ENCODE peak calls at places on chromosomes 2 and 18, in five cellular contexts. C, B, G, F and I are unnamed samples.

GRCh38 chr2:236558999-236559978 is 10.3 kb upstream of the ACKR3 start:
- DNase-seq in G (no peak), F (no peak), B (no peak), C (no peak), I (no peak)

GRCh38 chr18:39770399-39770798 is 2184.6 kb upstream of the PIK3C3 start:
- DNase-seq in C (no peak), G (no peak), F (no peak), B (no peak), I (no peak)

GRCh38 chr2:13522917-13523821 is 806.4 kb downstream of the TRIB2 start:
- DNase-seq in C (no peak), B (peak), G (no peak), F (no peak), I (no peak)

GRCh38 chr2:121898483-121898882 is 143.0 kb downstream of the TSN start:
- DNase-seq in F (no peak), G (no peak), B (peak), C (no peak), I (no peak)

GRCh38 chr2:187057466-187057865 is 208.5 kb upstream of the ZSWIM2 start:
- DNase-seq in G (no peak), F (no peak), C (no peak), B (no peak), I (no peak)

GRCh38 chr2:28271231-28271913 is 121.3 kb upstream of the FOSL2 start:
- DNase-seq in G (no peak), F (no peak), B (no peak), C (no peak), I (no peak)

GRCh38 chr18:37869051-37869450 is 303.5 kb upstream of the CELF4 start:
- DNase-seq in C (no peak), G (no peak), F (no peak), B (no peak), I (no peak)

GRCh38 chr2:240355962-240356361 is 79.5 kb upstream of the GPC1 start:
- DNase-seq in G (no peak), C (no peak), B (no peak), F (no peak), I (no peak)

GRCh38 chr2:43075054-43075593 is 151.3 kb downstream of the ZFP36L2 start:
- DNase-seq in F (no peak), B (peak), C (peak), G (no peak), I (no peak)

GRCh38 chr2:14256890-14257289 is 375.6 kb upstream of the LRATD1 start:
- DNase-seq in C (no peak), F (no peak), B (peak), G (no peak), I (no peak)

GRCh38 chr2:215598376-215598975 is 162.6 kb upstream of the FN1 start:
- DNase-seq in F (no peak), G (no peak), B (peak), C (no peak), I (no peak)

GRCh38 chr2:238019962-238020361 is 40.8 kb upstream of the SCLY start:
- DNase-seq in C (no peak), G (no peak), B (no peak), F (no peak), I (no peak)

GRCh38 chr2:160039166-160039903 is 23.1 kb downstream of the PLA2R1 start:
- DNase-seq in B (peak), F (no peak), C (no peak), G (no peak), I (no peak)

GRCh38 chr18:36381075-36381474 is 83.6 kb downstream of the FHOD3 start:
- DNase-seq in C (no peak), F (no peak), G (no peak), B (peak), I (no peak)

GRCh38 chr2:174280596-174280995 is 32.3 kb upstream of the OLA1 start:
- DNase-seq in G (no peak), B (no peak), F (no peak), C (no peak), I (no peak)

GRCh38 chr2:220279372-220279771 is 651.9 kb downstream of the SLC4A3 start:
- DNase-seq in G (no peak), B (peak), F (no peak), C (no peak), I (no peak)

GRCh38 chr18:48800479-48800876 is 150.3 kb downstream of the SMAD7 start:
- DNase-seq in F (no peak), B (no peak), C (peak), G (peak), I (no peak)

GRCh38 chr2:47907097-47907781 is 941 bp upstream of the FBXO11 start:
- DNase-seq in B (no peak), F (no peak), C (no peak), G (peak), I (peak)

GRCh38 chr2:105671156-105671555 is 73.6 kb upstream of the NCK2 start:
- DNase-seq in F (no peak), G (no peak), C (no peak), B (peak), I (no peak)

GRCh38 chr2:192072261-192072660 is 122.5 kb downstream of the TMEFF2 start:
- DNase-seq in C (no peak), F (no peak), B (no peak), G (no peak), I (peak)

GRCh38 chr2:172376505-172377125 is 50.8 kb upstream of the ITGA6 start:
- DNase-seq in F (no peak), C (no peak), G (no peak), B (no peak), I (no peak)

GRCh38 chr2:98559581-98559980 is 48.7 kb downstream of the COA5 start:
- DNase-seq in F (no peak), B (peak), G (no peak), C (no peak), I (no peak)

GRCh38 chr2:158464426-158465281 is 7.9 kb downstream of the PKP4 start:
- DNase-seq in B (peak), F (no peak), G (no peak), C (no peak), I (peak)

GRCh38 chr2:159209341-159210306 is 76.9 kb downstream of the WDSUB1 start:
- DNase-seq in B (no peak), C (peak), F (no peak), G (peak), I (peak)

GRCh38 chr2:132489150-132489549 is 72.5 kb downstream of the GPR39 start:
- DNase-seq in F (peak), G (no peak), B (no peak), C (no peak), I (no peak)

GRCh38 chr2:96907405-96908041 is 37.6 kb upstream of the SEMA4C start:
- DNase-seq in F (peak), B (peak), C (no peak), G (no peak), I (no peak)

GRCh38 chr18:50706199-50706598 is 113.6 kb downstream of the MRO start:
- DNase-seq in C (peak), F (no peak), B (no peak), G (no peak), I (no peak)

GRCh38 chr2:81495556-81495955 is 1191.0 kb upstream of the LRRTM1 start:
- DNase-seq in C (no peak), G (no peak), B (no peak), F (no peak), I (no peak)

GRCh38 chr2:173101687-173102086 is 26.0 kb downstream of the MAP3K20 start:
- DNase-seq in G (no peak), B (no peak), C (no peak), F (no peak), I (no peak)

GRCh38 chr2:42770288-42771131 is 6.6 kb upstream of the OXER1 start:
- DNase-seq in G (no peak), F (peak), B (peak), C (no peak), I (no peak)

DNA sequence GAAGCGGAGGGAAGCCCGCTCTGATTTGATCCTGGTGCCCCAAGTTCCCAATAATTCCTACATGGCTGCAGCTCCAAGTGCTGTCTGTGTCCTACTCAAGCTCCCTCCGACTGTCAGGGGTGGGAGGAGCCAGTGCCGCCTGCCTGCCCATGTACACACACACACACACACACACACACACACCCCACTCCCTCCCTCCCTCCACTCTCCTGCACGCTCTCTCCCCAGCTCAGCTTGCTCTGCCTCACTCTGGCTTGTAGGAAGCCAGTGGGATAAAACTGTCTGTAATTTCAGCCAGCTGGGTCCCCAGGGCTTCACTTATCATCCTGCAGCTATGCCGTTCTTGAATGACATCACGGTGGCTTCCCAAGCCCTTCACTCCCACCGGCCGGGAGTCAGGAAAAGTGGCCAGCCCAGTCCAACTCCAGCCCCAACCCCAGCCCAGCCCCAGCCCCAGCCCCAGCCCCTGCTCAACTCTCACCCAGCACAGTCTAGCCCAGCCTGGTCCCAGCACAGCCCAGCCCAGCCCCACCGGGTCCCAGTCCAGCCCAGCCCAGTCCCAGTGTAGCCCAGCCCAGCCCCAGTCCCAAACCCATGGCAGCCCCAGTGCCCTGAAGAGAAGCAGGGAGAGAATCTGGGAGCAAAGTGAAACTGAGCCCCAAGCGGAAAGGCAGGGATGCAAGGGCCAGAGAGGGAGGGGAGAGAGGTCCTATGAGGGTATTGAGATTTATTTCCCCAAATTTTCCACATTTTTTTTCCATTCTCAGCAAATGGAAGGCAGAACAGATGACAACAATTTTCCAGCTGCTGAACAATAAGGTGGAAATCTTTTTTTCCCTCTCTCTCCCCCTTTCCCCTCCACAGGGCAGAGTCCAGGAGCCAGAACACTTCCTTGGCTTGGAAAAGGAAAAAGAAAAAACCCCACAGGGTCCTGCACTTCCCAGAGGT is 144.0 kb downstream of the TNS1 start:
- DNase-seq in G (no peak), C (peak), B (peak), F (peak), I (no peak)
- H3K27ac ChIP-seq in G (no peak), C (no peak), B (peak), F (no peak), I (no peak)

GRCh38 chr2:233062946-233063268 is 2.8 kb downstream of the INPP5D start:
- DNase-seq in G (no peak), C (peak), B (no peak), F (no peak), I (no peak)

GRCh38 chr2:233061007-233061590 is 957 bp downstream of the INPP5D start:
- DNase-seq in B (no peak), F (no peak), C (peak), G (no peak), I (no peak)

GRCh38 chr2:233062447-233062842 is 2.3 kb downstream of the INPP5D start:
- DNase-seq in B (no peak), G (no peak), F (no peak), C (peak), I (no peak)

GRCh38 chr2:233060500-233061006 is 411 bp downstream of the INPP5D start:
- DNase-seq in G (no peak), B (no peak), F (no peak), C (no peak), I (no peak)

DNA sequence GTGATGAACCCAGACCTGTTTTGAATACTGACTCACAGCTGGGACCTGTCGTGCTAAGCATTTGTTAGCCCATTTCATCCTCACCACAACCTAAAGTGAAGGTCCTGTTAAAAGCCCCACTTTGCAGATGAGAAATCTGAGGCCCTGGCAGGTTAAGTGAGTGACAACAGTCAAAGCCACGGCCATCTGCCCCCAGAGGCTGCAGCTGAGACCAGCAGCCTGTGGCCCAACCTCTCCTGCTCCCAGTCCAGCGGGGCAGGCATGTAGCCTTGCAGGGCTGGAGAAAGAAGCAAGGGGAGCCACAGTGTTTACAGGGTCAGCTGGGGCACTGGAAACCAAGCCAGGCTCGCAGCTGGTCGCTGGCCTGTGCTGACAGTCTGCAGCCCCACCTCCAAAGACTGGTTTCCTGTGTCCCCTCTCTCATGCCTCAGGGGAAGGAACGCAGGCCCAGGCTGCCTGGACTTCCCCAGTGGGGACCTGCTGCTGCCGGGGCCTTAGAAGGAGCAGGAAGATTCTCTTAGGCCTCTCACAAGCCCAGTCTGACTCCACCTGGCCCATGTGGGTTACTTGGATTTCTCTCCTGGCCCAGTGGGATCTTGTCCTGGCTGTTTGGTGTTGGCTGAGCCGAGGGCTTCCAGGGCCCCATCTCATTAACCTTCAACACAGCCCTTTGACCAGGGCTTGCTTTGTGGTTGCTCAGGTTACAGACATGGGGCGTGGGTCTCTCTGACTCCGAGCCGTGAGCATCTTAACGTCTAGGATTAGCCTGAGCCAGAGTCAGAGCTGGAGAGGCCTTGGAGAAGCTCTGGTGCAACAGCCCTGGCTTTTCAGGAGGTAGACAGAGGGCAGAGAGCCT is 1.7 kb downstream of the INPP5D start:
- DNase-seq in F (no peak), G (no peak), B (no peak), C (peak), I (no peak)
- H3K4me3 ChIP-seq in F (no peak), G (peak), B (no peak), C (peak), I (peak)

DNA sequence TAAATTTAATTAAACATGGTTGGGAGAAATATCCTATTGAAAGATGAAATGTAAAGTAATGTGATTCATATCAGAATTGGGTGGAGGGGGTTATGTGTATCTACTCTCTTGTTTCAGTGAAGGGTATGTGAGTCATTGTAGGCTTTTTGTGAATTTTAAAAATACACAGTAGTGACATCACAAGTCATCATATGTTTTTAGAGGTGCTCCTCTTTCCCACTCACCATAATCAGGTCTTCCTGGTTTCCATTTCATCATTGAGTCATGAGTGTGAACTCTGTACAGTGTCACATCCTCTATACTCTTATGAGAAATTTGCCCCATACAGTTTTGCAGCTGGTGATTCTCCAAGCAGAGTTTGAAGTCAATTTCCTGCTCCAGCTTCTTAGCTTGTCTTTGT is 18.8 kb downstream of the FSIP2 start:
- DNase-seq in G (no peak), C (no peak), F (no peak), B (peak), I (no peak)
- H3K27ac ChIP-seq in G (no peak), C (no peak), F (no peak), B (no peak), I (no peak)

GRCh38 chr2:68050353-68050752 is 12.5 kb downstream of the C1D start:
- DNase-seq in C (no peak), B (no peak), G (no peak), F (no peak), I (no peak)

GRCh38 chr2:68057658-68058396 is 5.0 kb downstream of the C1D start:
- DNase-seq in G (no peak), C (no peak), B (no peak), F (no peak), I (no peak)

DNA sequence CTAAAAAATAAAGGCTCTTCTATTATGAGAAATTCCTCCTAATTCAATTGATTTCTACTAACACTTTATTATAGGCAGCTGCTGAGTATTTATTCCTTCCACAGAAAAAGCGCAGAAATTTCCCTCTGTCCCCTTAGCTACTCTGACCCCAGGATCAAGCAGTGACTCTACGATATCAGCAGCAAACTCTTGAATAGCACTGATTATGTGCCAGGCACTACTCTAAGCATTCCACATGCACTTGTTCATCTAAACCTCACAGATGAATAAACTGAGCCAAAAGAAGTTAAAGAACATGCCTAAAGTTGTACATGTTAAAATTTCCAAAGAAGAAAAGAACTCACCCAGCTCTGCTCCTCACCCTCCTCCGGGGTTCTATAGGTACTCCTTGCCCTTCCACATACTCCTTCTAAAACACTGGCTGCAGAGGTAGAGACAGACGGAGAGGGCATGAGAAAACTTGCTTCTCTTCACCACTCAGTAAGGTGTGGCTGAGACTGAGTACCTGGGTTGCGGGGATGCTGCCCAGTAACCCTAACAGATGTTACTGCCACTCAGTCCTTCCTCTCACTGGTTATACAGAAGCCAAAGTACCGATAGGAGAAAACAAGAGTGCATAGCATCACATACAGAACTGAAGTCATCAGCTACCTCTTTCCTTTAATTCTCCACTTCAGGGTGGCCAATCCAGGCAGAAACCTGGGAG is 9.9 kb downstream of the C1D start:
- DNase-seq in C (no peak), B (peak), G (no peak), F (no peak), I (no peak)
- H3K4me3 ChIP-seq in C (no peak), B (no peak), G (no peak), F (no peak), I (no peak)

GRCh38 chr18:62717059-62717849 is 1.9 kb downstream of the PHLPP1 start:
- DNase-seq in B (peak), F (no peak), C (no peak), G (peak), I (peak)

GRCh38 chr18:62714671-62715438 is 486 bp upstream of the PHLPP1 start:
- DNase-seq in B (peak), C (peak), G (peak), F (peak), I (peak)

GRCh38 chr18:62716679-62717058 is 1.3 kb downstream of the PHLPP1 start:
- DNase-seq in G (peak), F (peak), C (peak), B (peak), I (peak)

GRCh38 chr18:62715439-62715792 is at the start of gene PHLPP1:
- DNase-seq in G (no peak), C (no peak), B (no peak), F (no peak), I (no peak)

DNA sequence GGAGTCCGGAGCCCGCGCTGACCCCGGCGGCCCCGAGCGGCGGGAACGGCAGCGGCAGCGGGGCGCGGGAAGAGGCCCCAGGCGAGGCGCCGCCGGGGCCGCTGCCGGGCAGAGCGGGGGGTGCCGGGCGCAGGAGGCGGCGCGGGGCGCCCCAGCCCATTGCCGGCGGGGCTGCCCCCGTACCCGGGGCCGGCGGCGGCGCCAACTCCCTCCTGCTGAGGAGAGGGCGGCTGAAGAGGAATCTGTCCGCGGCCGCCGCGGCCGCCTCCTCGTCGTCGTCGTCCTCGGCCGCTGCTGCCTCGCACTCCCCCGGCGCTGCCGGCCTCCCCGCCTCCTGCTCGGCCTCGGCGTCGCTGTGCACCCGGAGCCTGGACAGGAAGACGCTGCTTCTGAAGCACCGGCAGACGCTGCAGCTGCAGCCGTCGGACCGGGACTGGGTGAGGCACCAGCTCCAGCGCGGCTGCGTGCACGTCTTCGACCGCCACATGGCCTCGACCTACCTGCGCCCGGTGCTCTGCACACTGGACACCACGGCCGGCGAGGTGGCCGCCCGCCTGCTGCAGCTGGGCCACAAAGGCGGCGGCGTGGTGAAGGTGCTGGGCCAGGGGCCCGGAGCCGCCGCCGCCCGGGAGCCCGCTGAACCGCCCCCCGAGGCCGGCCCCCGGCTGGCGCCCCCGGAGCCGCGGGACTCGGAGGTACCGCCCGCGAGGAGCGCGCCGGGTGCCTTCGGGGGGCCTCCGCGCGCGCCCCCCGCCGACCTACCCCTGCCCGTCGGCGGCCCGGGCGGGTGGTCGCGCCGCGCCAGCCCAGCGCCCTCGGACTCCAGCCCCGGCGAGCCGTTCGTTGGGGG is 713 bp downstream of the PHLPP1 start:
- DNase-seq in C (peak), B (peak), G (peak), F (peak), I (peak)
- H3K27ac ChIP-seq in C (peak), B (peak), G (peak), F (peak), I (peak)